ENCODE peak calls at places on chromosomes 6 and 20, in seven cellular contexts. One of them, this sample, is unnamed.

GRCh38 chr20:17645546-17646208 is 36.4 kb downstream of the RRBP1 start:
- DNase-seq in aorta: peak; percentile 22
- DNase-seq in heart right ventricle: no peak
- DNase-seq in esophagus squamous epithelium: no peak
- DNase-seq in HAP-1: no peak
- DNase-seq in neural progenitor cell: no peak
- DNase-seq in GM23248: peak; percentile 60
- DNase-seq in this sample: no peak

GRCh38 chr6:110089323-110089722 is 90.1 kb downstream of the WASF1 start:
- DNase-seq in neural progenitor cell: no peak
- DNase-seq in HAP-1: no peak
- DNase-seq in heart right ventricle: no peak
- DNase-seq in aorta: no peak
- DNase-seq in esophagus squamous epithelium: no peak
- DNase-seq in GM23248: no peak
- DNase-seq in this sample: no peak

GRCh38 chr6:149094934-149095341 is 222.6 kb upstream of the TAB2 start:
- DNase-seq in neural progenitor cell: no peak
- DNase-seq in GM23248: peak; percentile 45
- DNase-seq in HAP-1: no peak
- DNase-seq in heart right ventricle: no peak
- DNase-seq in aorta: no peak
- DNase-seq in esophagus squamous epithelium: no peak
- DNase-seq in this sample: no peak

GRCh38 chr6:109388265-109388664 is 6.0 kb upstream of the CD164 start:
- DNase-seq in heart right ventricle: no peak
- DNase-seq in esophagus squamous epithelium: no peak
- DNase-seq in GM23248: no peak
- DNase-seq in HAP-1: no peak
- DNase-seq in neural progenitor cell: no peak
- DNase-seq in aorta: no peak
- DNase-seq in this sample: peak; percentile 43

GRCh38 chr20:1463971-1464570 is 2.6 kb downstream of the NSFL1C start:
- DNase-seq in GM23248: peak; percentile 51
- DNase-seq in neural progenitor cell: no peak
- DNase-seq in aorta: no peak
- DNase-seq in heart right ventricle: no peak
- DNase-seq in esophagus squamous epithelium: no peak
- DNase-seq in HAP-1: no peak
- DNase-seq in this sample: no peak

GRCh38 chr6:33207569-33208088 is 671 bp upstream of the RING1 start:
- DNase-seq in esophagus squamous epithelium: no peak
- DNase-seq in aorta: peak; percentile 73
- DNase-seq in HAP-1: peak; percentile 75
- DNase-seq in neural progenitor cell: peak; percentile 74
- DNase-seq in GM23248: peak; percentile 86
- DNase-seq in heart right ventricle: peak; percentile 58
- DNase-seq in this sample: peak; percentile 22

GRCh38 chr6:78231002-78231401 is 578.2 kb downstream of the MEI4 start:
- DNase-seq in neural progenitor cell: no peak
- DNase-seq in HAP-1: no peak
- DNase-seq in aorta: no peak
- DNase-seq in GM23248: no peak
- DNase-seq in esophagus squamous epithelium: no peak
- DNase-seq in heart right ventricle: no peak
- DNase-seq in this sample: peak; percentile 12

GRCh38 chr6:34146801-34147592 is 1.1 kb upstream of the GRM4 start:
- DNase-seq in GM23248: peak; percentile 73
- DNase-seq in aorta: no peak
- DNase-seq in heart right ventricle: no peak
- DNase-seq in HAP-1: no peak
- DNase-seq in neural progenitor cell: no peak
- DNase-seq in esophagus squamous epithelium: no peak
- DNase-seq in this sample: peak; percentile 16

GRCh38 chr6:31462026-31462963 is 35.6 kb upstream of the MICB start:
- DNase-seq in neural progenitor cell: peak; percentile 25
- DNase-seq in GM23248: peak; percentile 40
- DNase-seq in heart right ventricle: no peak
- DNase-seq in HAP-1: no peak
- DNase-seq in esophagus squamous epithelium: no peak
- DNase-seq in aorta: no peak
- DNase-seq in this sample: peak; percentile 29

GRCh38 chr6:19465760-19466159 is 371.4 kb upstream of the ID4 start:
- DNase-seq in neural progenitor cell: no peak
- DNase-seq in heart right ventricle: no peak
- DNase-seq in esophagus squamous epithelium: no peak
- DNase-seq in aorta: no peak
- DNase-seq in HAP-1: no peak
- DNase-seq in GM23248: peak; percentile 71
- DNase-seq in this sample: no peak

GRCh38 chr6:12371641-12372146 is 81.5 kb downstream of the EDN1 start:
- DNase-seq in neural progenitor cell: no peak
- DNase-seq in esophagus squamous epithelium: no peak
- DNase-seq in heart right ventricle: no peak
- DNase-seq in aorta: no peak
- DNase-seq in GM23248: peak; percentile 19
- DNase-seq in HAP-1: no peak
- DNase-seq in this sample: peak; percentile 24

GRCh38 chr6:112879920-112880413 is 532.8 kb downstream of the RFPL4B start:
- DNase-seq in aorta: peak; percentile 37
- DNase-seq in neural progenitor cell: peak; percentile 90
- DNase-seq in esophagus squamous epithelium: no peak
- DNase-seq in GM23248: no peak
- DNase-seq in HAP-1: peak; percentile 48
- DNase-seq in heart right ventricle: peak; percentile 6
- DNase-seq in this sample: no peak

GRCh38 chr6:107629545-107630147 is 139.7 kb downstream of the SOBP start:
- DNase-seq in heart right ventricle: no peak
- DNase-seq in GM23248: no peak
- DNase-seq in aorta: no peak
- DNase-seq in esophagus squamous epithelium: no peak
- DNase-seq in neural progenitor cell: no peak
- DNase-seq in HAP-1: no peak
- DNase-seq in this sample: no peak

GRCh38 chr20:25233016-25233772 is 14.7 kb upstream of the PYGB start:
- DNase-seq in GM23248: peak; percentile 79
- DNase-seq in neural progenitor cell: peak; percentile 42
- DNase-seq in heart right ventricle: peak; percentile 59
- DNase-seq in esophagus squamous epithelium: no peak
- DNase-seq in aorta: peak; percentile 91
- DNase-seq in HAP-1: peak; percentile 60
- DNase-seq in this sample: peak; percentile 30

GRCh38 chr20:51462566-51463276 is 79.8 kb downstream of the NFATC2 start:
- DNase-seq in heart right ventricle: peak; percentile 85
- DNase-seq in neural progenitor cell: no peak
- DNase-seq in aorta: peak; percentile 77
- DNase-seq in esophagus squamous epithelium: no peak
- DNase-seq in GM23248: peak; percentile 78
- DNase-seq in HAP-1: no peak
- DNase-seq in this sample: no peak

GRCh38 chr6:84762220-84762940 is 2.0 kb downstream of the TBX18 start:
- DNase-seq in HAP-1: no peak
- DNase-seq in GM23248: peak; percentile 78
- DNase-seq in heart right ventricle: peak; percentile 22
- DNase-seq in neural progenitor cell: peak; percentile 49
- DNase-seq in aorta: peak; percentile 53
- DNase-seq in esophagus squamous epithelium: no peak
- DNase-seq in this sample: no peak

GRCh38 chr6:128515550-128516513 is 4.6 kb downstream of the PTPRK start:
- DNase-seq in neural progenitor cell: no peak
- DNase-seq in HAP-1: no peak
- DNase-seq in GM23248: peak; percentile 63
- DNase-seq in heart right ventricle: no peak
- DNase-seq in aorta: no peak
- DNase-seq in esophagus squamous epithelium: no peak
- DNase-seq in this sample: no peak

GRCh38 chr6:87907521-87907920 is 140.1 kb upstream of the SPACA1 start:
- DNase-seq in neural progenitor cell: no peak
- DNase-seq in HAP-1: no peak
- DNase-seq in GM23248: peak; percentile 77
- DNase-seq in esophagus squamous epithelium: no peak
- DNase-seq in heart right ventricle: no peak
- DNase-seq in aorta: no peak
- DNase-seq in this sample: peak; percentile 32

GRCh38 chr20:19291024-19291817 is 78.8 kb downstream of the SLC24A3 start:
- DNase-seq in HAP-1: no peak
- DNase-seq in heart right ventricle: no peak
- DNase-seq in neural progenitor cell: no peak
- DNase-seq in GM23248: no peak
- DNase-seq in esophagus squamous epithelium: no peak
- DNase-seq in aorta: peak; percentile 57
- DNase-seq in this sample: no peak

GRCh38 chr6:157893238-157893637 is 70.2 kb downstream of the SNX9 start:
- DNase-seq in aorta: no peak
- DNase-seq in GM23248: no peak
- DNase-seq in heart right ventricle: no peak
- DNase-seq in esophagus squamous epithelium: no peak
- DNase-seq in neural progenitor cell: no peak
- DNase-seq in HAP-1: no peak
- DNase-seq in this sample: no peak

GRCh38 chr6:151293621-151294020 is 53.9 kb downstream of the AKAP12 start:
- DNase-seq in neural progenitor cell: no peak
- DNase-seq in aorta: no peak
- DNase-seq in heart right ventricle: no peak
- DNase-seq in esophagus squamous epithelium: no peak
- DNase-seq in HAP-1: no peak
- DNase-seq in GM23248: no peak
- DNase-seq in this sample: no peak

GRCh38 chr6:39074486-39074885 is 25.9 kb downstream of the GLP1R start:
- DNase-seq in neural progenitor cell: no peak
- DNase-seq in esophagus squamous epithelium: no peak
- DNase-seq in aorta: no peak
- DNase-seq in heart right ventricle: no peak
- DNase-seq in GM23248: no peak
- DNase-seq in HAP-1: no peak
- DNase-seq in this sample: no peak

GRCh38 chr6:108222064-108222463 is 38.8 kb downstream of the SNX3 start:
- DNase-seq in aorta: no peak
- DNase-seq in HAP-1: no peak
- DNase-seq in heart right ventricle: no peak
- DNase-seq in neural progenitor cell: no peak
- DNase-seq in GM23248: no peak
- DNase-seq in esophagus squamous epithelium: no peak
- DNase-seq in this sample: no peak

GRCh38 chr20:50624351-50625016 is 66.9 kb downstream of the RIPOR3 start:
- DNase-seq in neural progenitor cell: no peak
- DNase-seq in HAP-1: no peak
- DNase-seq in aorta: no peak
- DNase-seq in esophagus squamous epithelium: no peak
- DNase-seq in heart right ventricle: no peak
- DNase-seq in GM23248: no peak
- DNase-seq in this sample: peak; percentile 51

GRCh38 chr20:64121586-64121985 is 14.2 kb upstream of the NPBWR2 start:
- DNase-seq in aorta: peak; percentile 13
- DNase-seq in neural progenitor cell: no peak
- DNase-seq in heart right ventricle: no peak
- DNase-seq in HAP-1: no peak
- DNase-seq in GM23248: no peak
- DNase-seq in esophagus squamous epithelium: no peak
- DNase-seq in this sample: no peak

GRCh38 chr6:101614774-101615173 is 221.3 kb downstream of the GRIK2 start:
- DNase-seq in neural progenitor cell: peak; percentile 54
- DNase-seq in HAP-1: peak; percentile 31
- DNase-seq in heart right ventricle: no peak
- DNase-seq in GM23248: peak; percentile 40
- DNase-seq in aorta: no peak
- DNase-seq in esophagus squamous epithelium: no peak
- DNase-seq in this sample: peak; percentile 91

GRCh38 chr6:5086294-5086890 is 1.3 kb downstream of the PPP1R3G start:
- DNase-seq in esophagus squamous epithelium: no peak
- DNase-seq in aorta: peak; percentile 59
- DNase-seq in neural progenitor cell: peak; percentile 60
- DNase-seq in heart right ventricle: no peak
- DNase-seq in GM23248: no peak
- DNase-seq in HAP-1: no peak
- DNase-seq in this sample: no peak

GRCh38 chr6:117404548-117404947 is 21.2 kb downstream of the ROS1 start:
- DNase-seq in HAP-1: no peak
- DNase-seq in esophagus squamous epithelium: no peak
- DNase-seq in neural progenitor cell: peak; percentile 18
- DNase-seq in GM23248: peak; percentile 55
- DNase-seq in heart right ventricle: no peak
- DNase-seq in aorta: no peak
- DNase-seq in this sample: no peak

GRCh38 chr20:57256908-57257307 is 9.5 kb downstream of the BMP7 start:
- DNase-seq in aorta: no peak
- DNase-seq in heart right ventricle: no peak
- DNase-seq in GM23248: no peak
- DNase-seq in neural progenitor cell: no peak
- DNase-seq in esophagus squamous epithelium: no peak
- DNase-seq in HAP-1: no peak
- DNase-seq in this sample: no peak

GRCh38 chr6:143538374-143538773 is 26.9 kb upstream of the FUCA2 start:
- DNase-seq in GM23248: no peak
- DNase-seq in neural progenitor cell: no peak
- DNase-seq in aorta: no peak
- DNase-seq in HAP-1: no peak
- DNase-seq in esophagus squamous epithelium: no peak
- DNase-seq in heart right ventricle: no peak
- DNase-seq in this sample: no peak
- H3K4me1 ChIP-seq in GM23248: peaks cover 12% of the 10 kb centered on the region
- H3K4me1 ChIP-seq in neural progenitor cell: no peaks in the 10 kb centered on the region
- H3K4me1 ChIP-seq in aorta: no peaks in the 10 kb centered on the region
- H3K4me1 ChIP-seq in HAP-1: peaks cover 16% of the 10 kb centered on the region
- H3K4me1 ChIP-seq in esophagus squamous epithelium: peaks cover 11% of the 10 kb centered on the region
- H3K4me1 ChIP-seq in heart right ventricle: peaks cover 10% of the 10 kb centered on the region
- H3K4me1 ChIP-seq in this sample: no peaks in the 10 kb centered on the region

GRCh38 chr6:52562915-52563314 is 13.9 kb downstream of the TRAM2 start:
- DNase-seq in neural progenitor cell: no peak
- DNase-seq in GM23248: no peak
- DNase-seq in heart right ventricle: no peak
- DNase-seq in aorta: no peak
- DNase-seq in esophagus squamous epithelium: no peak
- DNase-seq in HAP-1: no peak
- DNase-seq in this sample: no peak
- H3K4me1 ChIP-seq in neural progenitor cell: peaks cover 21% of the 10 kb centered on the region
- H3K4me1 ChIP-seq in GM23248: peaks cover 70% of the 10 kb centered on the region
- H3K4me1 ChIP-seq in heart right ventricle: peaks cover 53% of the 10 kb centered on the region
- H3K4me1 ChIP-seq in aorta: peaks cover 5% of the 10 kb centered on the region
- H3K4me1 ChIP-seq in esophagus squamous epithelium: peaks cover 45% of the 10 kb centered on the region
- H3K4me1 ChIP-seq in HAP-1: no peaks in the 10 kb centered on the region
- H3K4me1 ChIP-seq in this sample: peaks cover 4% of the 10 kb centered on the region

DNA sequence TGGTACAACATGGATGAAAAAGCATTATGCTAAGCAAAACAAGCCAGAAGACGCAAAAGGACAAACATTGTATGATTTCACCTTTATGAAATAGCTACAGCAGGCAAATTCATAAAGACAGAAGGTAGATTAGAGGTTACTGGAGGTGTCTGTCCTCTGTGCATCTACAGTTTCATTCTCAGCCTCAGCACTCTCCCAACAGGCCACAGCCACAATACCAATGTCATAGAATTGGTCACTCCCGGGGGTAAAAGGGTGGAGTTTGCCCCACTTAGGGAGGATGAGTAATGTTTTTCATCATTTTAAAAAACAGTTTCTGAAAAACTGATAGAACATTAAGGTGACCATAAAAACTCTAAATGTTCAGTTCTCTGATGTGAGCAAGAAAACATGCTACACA is 17.2 kb upstream of the TMX4 start:
- DNase-seq in aorta: no peak
- DNase-seq in GM23248: no peak
- DNase-seq in esophagus squamous epithelium: no peak
- DNase-seq in neural progenitor cell: no peak
- DNase-seq in heart right ventricle: no peak
- DNase-seq in HAP-1: no peak
- DNase-seq in this sample: no peak
- H3K4me1 ChIP-seq in aorta: no peaks in the 10 kb centered on the region
- H3K4me1 ChIP-seq in GM23248: no peaks in the 10 kb centered on the region
- H3K4me1 ChIP-seq in esophagus squamous epithelium: no peaks in the 10 kb centered on the region
- H3K4me1 ChIP-seq in neural progenitor cell: no peaks in the 10 kb centered on the region
- H3K4me1 ChIP-seq in heart right ventricle: no peaks in the 10 kb centered on the region
- H3K4me1 ChIP-seq in HAP-1: peaks cover 18% of the 10 kb centered on the region
- H3K4me1 ChIP-seq in this sample: no peaks in the 10 kb centered on the region

GRCh38 chr6:133705731-133706130 is 183.2 kb upstream of the TCF21 start:
- DNase-seq in heart right ventricle: no peak
- DNase-seq in esophagus squamous epithelium: no peak
- DNase-seq in HAP-1: no peak
- DNase-seq in aorta: no peak
- DNase-seq in GM23248: peak; percentile 65
- DNase-seq in neural progenitor cell: no peak
- DNase-seq in this sample: peak; percentile 36
- H3K4me1 ChIP-seq in heart right ventricle: no peaks in the 10 kb centered on the region
- H3K4me1 ChIP-seq in esophagus squamous epithelium: no peaks in the 10 kb centered on the region
- H3K4me1 ChIP-seq in HAP-1: no peaks in the 10 kb centered on the region
- H3K4me1 ChIP-seq in aorta: no peaks in the 10 kb centered on the region
- H3K4me1 ChIP-seq in GM23248: peaks cover 47% of the 10 kb centered on the region
- H3K4me1 ChIP-seq in neural progenitor cell: no peaks in the 10 kb centered on the region
- H3K4me1 ChIP-seq in this sample: no peaks in the 10 kb centered on the region